ENCODE peak calls at places on chromosomes 13 and 19, in seven cellular contexts. One of them, this sample, is unnamed.

GRCh38 chr19:2590630-2591399 is 111.7 kb downstream of the GNG7 start:
- DNase-seq in GOT3: no peak
- DNase-seq in mucosa of gallbladder: no peak
- DNase-seq in left colon: no peak
- DNase-seq in RPMI8226: no peak
- DNase-seq in uterus: no peak
- DNase-seq in fibroblast of lung: no peak
- DNase-seq in this sample: no peak

GRCh38 chr19:13804830-13805683 is 9.8 kb downstream of the ZSWIM4 start:
- DNase-seq in RPMI8226: no peak
- DNase-seq in GOT3: no peak
- DNase-seq in fibroblast of lung: no peak
- DNase-seq in uterus: no peak
- DNase-seq in left colon: peak; percentile 43
- DNase-seq in mucosa of gallbladder: no peak
- DNase-seq in this sample: no peak

GRCh38 chr19:48966541-48967345 is 1.6 kb downstream of the FTL start:
- DNase-seq in GOT3: no peak
- DNase-seq in fibroblast of lung: no peak
- DNase-seq in uterus: no peak
- DNase-seq in RPMI8226: peak; percentile 46
- DNase-seq in left colon: peak; percentile 28
- DNase-seq in mucosa of gallbladder: no peak
- DNase-seq in this sample: peak; percentile 22

GRCh38 chr13:74103970-74104555 is 30.1 kb downstream of the KLF12 start:
- DNase-seq in mucosa of gallbladder: no peak
- DNase-seq in left colon: no peak
- DNase-seq in RPMI8226: no peak
- DNase-seq in uterus: no peak
- DNase-seq in fibroblast of lung: no peak
- DNase-seq in GOT3: no peak
- DNase-seq in this sample: no peak

GRCh38 chr13:96782186-96782585 is 212.1 kb downstream of the OXGR1 start:
- DNase-seq in uterus: no peak
- DNase-seq in fibroblast of lung: no peak
- DNase-seq in mucosa of gallbladder: no peak
- DNase-seq in RPMI8226: no peak
- DNase-seq in left colon: no peak
- DNase-seq in GOT3: no peak
- DNase-seq in this sample: no peak

GRCh38 chr19:45076029-45076850 is at the start of gene ZNF296:
- DNase-seq in mucosa of gallbladder: peak; percentile 60
- DNase-seq in GOT3: no peak
- DNase-seq in fibroblast of lung: peak; percentile 43
- DNase-seq in RPMI8226: peak; percentile 93
- DNase-seq in left colon: peak; percentile 91
- DNase-seq in uterus: peak; percentile 51
- DNase-seq in this sample: no peak

GRCh38 chr19:32676895-32677359 is 1.3 kb downstream of the RGS9BP start:
- DNase-seq in uterus: no peak
- DNase-seq in RPMI8226: no peak
- DNase-seq in mucosa of gallbladder: no peak
- DNase-seq in left colon: no peak
- DNase-seq in GOT3: no peak
- DNase-seq in fibroblast of lung: no peak
- DNase-seq in this sample: no peak

GRCh38 chr19:58228584-58229254 is at the start of gene ZNF544:
- DNase-seq in GOT3: peak; percentile 49
- DNase-seq in fibroblast of lung: peak; percentile 73
- DNase-seq in left colon: peak; percentile 88
- DNase-seq in mucosa of gallbladder: peak; percentile 80
- DNase-seq in RPMI8226: peak; percentile 85
- DNase-seq in uterus: peak; percentile 62
- DNase-seq in this sample: peak; percentile 82

GRCh38 chr19:5090780-5091575 is 122.1 kb downstream of the KDM4B start:
- DNase-seq in uterus: peak; percentile 57
- DNase-seq in fibroblast of lung: peak; percentile 25
- DNase-seq in GOT3: no peak
- DNase-seq in left colon: no peak
- DNase-seq in mucosa of gallbladder: no peak
- DNase-seq in RPMI8226: no peak
- DNase-seq in this sample: no peak

GRCh38 chr13:114068723-114069322 is 63.6 kb downstream of the RASA3 start:
- DNase-seq in mucosa of gallbladder: no peak
- DNase-seq in GOT3: no peak
- DNase-seq in RPMI8226: peak; percentile 73
- DNase-seq in uterus: peak; percentile 55
- DNase-seq in left colon: no peak
- DNase-seq in fibroblast of lung: peak; percentile 81
- DNase-seq in this sample: no peak

GRCh38 chr19:16624236-16624635 is 3.8 kb downstream of the MED26 start:
- DNase-seq in uterus: no peak
- DNase-seq in left colon: no peak
- DNase-seq in GOT3: no peak
- DNase-seq in mucosa of gallbladder: no peak
- DNase-seq in RPMI8226: no peak
- DNase-seq in fibroblast of lung: no peak
- DNase-seq in this sample: no peak

This sample was measured in SJSA1.